ENCODE peak calls at places on chromosomes 13 and 19, in four cellular contexts. One of them, this sample, is unnamed.

GRCh38 chr19:48964205-48965032 is 690 bp upstream of the FTL start:
- DNase-seq in CD4-positive, alpha-beta T cell: no peak
- DNase-seq in HTR-8/SVneo: no peak
- DNase-seq in AG08396: no peak
- DNase-seq in this sample: peak

GRCh38 chr19:8373867-8374813 is 10.2 kb downstream of the ANGPTL4 start:
- DNase-seq in CD4-positive, alpha-beta T cell: no peak
- DNase-seq in HTR-8/SVneo: no peak
- DNase-seq in AG08396: no peak
- DNase-seq in this sample: peak

GRCh38 chr13:40613192-40613818 is 53.1 kb downstream of the FOXO1 start:
- DNase-seq in CD4-positive, alpha-beta T cell: peak
- DNase-seq in HTR-8/SVneo: no peak
- DNase-seq in AG08396: no peak
- DNase-seq in this sample: no peak

GRCh38 chr19:54644056-54644455 is 13.8 kb downstream of the LILRB1 start:
- DNase-seq in CD4-positive, alpha-beta T cell: no peak
- DNase-seq in HTR-8/SVneo: no peak
- DNase-seq in AG08396: no peak
- DNase-seq in this sample: no peak

GRCh38 chr13:44125943-44126469 is 246.3 kb downstream of the LACC1 start:
- DNase-seq in CD4-positive, alpha-beta T cell: no peak
- DNase-seq in HTR-8/SVneo: no peak
- DNase-seq in AG08396: no peak
- DNase-seq in this sample: no peak

GRCh38 chr13:113405481-113406300 is 41.8 kb upstream of the GRTP1 start:
- DNase-seq in CD4-positive, alpha-beta T cell: no peak
- DNase-seq in HTR-8/SVneo: no peak
- DNase-seq in AG08396: no peak
- DNase-seq in this sample: no peak

GRCh38 chr13:28563609-28564008 is 68.7 kb upstream of the FLT1 start:
- DNase-seq in CD4-positive, alpha-beta T cell: no peak
- DNase-seq in HTR-8/SVneo: no peak
- DNase-seq in AG08396: no peak
- DNase-seq in this sample: no peak

GRCh38 chr19:41302624-41303351 is 7.2 kb upstream of the CCDC97 start:
- DNase-seq in CD4-positive, alpha-beta T cell: peak
- DNase-seq in HTR-8/SVneo: no peak
- DNase-seq in AG08396: no peak
- DNase-seq in this sample: no peak

GRCh38 chr19:39497850-39498261 is 891 bp upstream of the DLL3 start:
- DNase-seq in CD4-positive, alpha-beta T cell: no peak
- DNase-seq in HTR-8/SVneo: peak
- DNase-seq in AG08396: no peak
- DNase-seq in this sample: peak

GRCh38 chr19:2168619-2169424 is 5.1 kb downstream of the DOT1L start:
- DNase-seq in CD4-positive, alpha-beta T cell: no peak
- DNase-seq in HTR-8/SVneo: peak
- DNase-seq in AG08396: peak
- DNase-seq in this sample: peak

GRCh38 chr13:39257642-39258041 is 219.4 kb downstream of the NHLRC3 start:
- DNase-seq in CD4-positive, alpha-beta T cell: no peak
- DNase-seq in HTR-8/SVneo: no peak
- DNase-seq in AG08396: no peak
- DNase-seq in this sample: no peak

GRCh38 chr19:23309926-23310325 is 59.7 kb upstream of the ZNF724 start:
- DNase-seq in CD4-positive, alpha-beta T cell: no peak
- DNase-seq in HTR-8/SVneo: no peak
- DNase-seq in AG08396: no peak
- DNase-seq in this sample: no peak

GRCh38 chr13:27665761-27666160 is 44.1 kb downstream of the POLR1D start:
- DNase-seq in CD4-positive, alpha-beta T cell: no peak
- DNase-seq in HTR-8/SVneo: no peak
- DNase-seq in AG08396: no peak
- DNase-seq in this sample: no peak

GRCh38 chr19:8512115-8512967 is 1.6 kb downstream of the ZNF414 start:
- DNase-seq in CD4-positive, alpha-beta T cell: no peak
- DNase-seq in HTR-8/SVneo: no peak
- DNase-seq in AG08396: peak
- DNase-seq in this sample: peak

GRCh38 chr13:51806571-51806970 is 2.6 kb upstream of the DHRS12 start:
- DNase-seq in CD4-positive, alpha-beta T cell: no peak
- DNase-seq in HTR-8/SVneo: no peak
- DNase-seq in AG08396: peak
- DNase-seq in this sample: no peak

GRCh38 chr13:53405616-53406015 is 377.0 kb downstream of the OLFM4 start:
- DNase-seq in CD4-positive, alpha-beta T cell: no peak
- DNase-seq in HTR-8/SVneo: no peak
- DNase-seq in AG08396: no peak
- DNase-seq in this sample: no peak

GRCh38 chr13:64471916-64472315 is 2758.2 kb downstream of the PCDH9 start:
- DNase-seq in CD4-positive, alpha-beta T cell: no peak
- DNase-seq in HTR-8/SVneo: peak
- DNase-seq in AG08396: no peak
- DNase-seq in this sample: peak

GRCh38 chr13:92074658-92075057 is 676.2 kb downstream of the GPC5 start:
- DNase-seq in CD4-positive, alpha-beta T cell: no peak
- DNase-seq in HTR-8/SVneo: no peak
- DNase-seq in AG08396: no peak
- DNase-seq in this sample: no peak

GRCh38 chr19:42601811-42602443 is 7.2 kb upstream of the CEACAM8 start:
- DNase-seq in CD4-positive, alpha-beta T cell: no peak
- DNase-seq in HTR-8/SVneo: peak
- DNase-seq in AG08396: peak
- DNase-seq in this sample: peak

GRCh38 chr19:44808463-44809371 is at the start of gene BCAM:
- DNase-seq in CD4-positive, alpha-beta T cell: no peak
- DNase-seq in HTR-8/SVneo: peak
- DNase-seq in AG08396: peak
- DNase-seq in this sample: peak

GRCh38 chr19:20662421-20663105 is 1.2 kb upstream of the ZNF626 start:
- DNase-seq in CD4-positive, alpha-beta T cell: no peak
- DNase-seq in HTR-8/SVneo: no peak
- DNase-seq in AG08396: no peak
- DNase-seq in this sample: no peak

GRCh38 chr19:7382694-7383093 is 34.0 kb downstream of the ARHGEF18 start:
- DNase-seq in CD4-positive, alpha-beta T cell: no peak
- DNase-seq in HTR-8/SVneo: no peak
- DNase-seq in AG08396: no peak
- DNase-seq in this sample: no peak

GRCh38 chr19:58554494-58555368 is at the start of gene CHMP2A:
- DNase-seq in CD4-positive, alpha-beta T cell: peak
- DNase-seq in HTR-8/SVneo: peak
- DNase-seq in AG08396: peak
- DNase-seq in this sample: peak

GRCh38 chr13:82848766-82849165 is 1033.5 kb downstream of the SLITRK1 start:
- DNase-seq in CD4-positive, alpha-beta T cell: no peak
- DNase-seq in HTR-8/SVneo: no peak
- DNase-seq in AG08396: no peak
- DNase-seq in this sample: no peak

GRCh38 chr13:30339721-30340366 is 32.5 kb upstream of the KATNAL1 start:
- DNase-seq in CD4-positive, alpha-beta T cell: no peak
- DNase-seq in HTR-8/SVneo: no peak
- DNase-seq in AG08396: no peak
- DNase-seq in this sample: no peak

GRCh38 chr19:30784850-30785459 is 412.8 kb downstream of the ZNF536 start:
- DNase-seq in CD4-positive, alpha-beta T cell: peak
- DNase-seq in HTR-8/SVneo: peak
- DNase-seq in AG08396: peak
- DNase-seq in this sample: peak

This sample was measured in AG20443.